ENCODE peak calls at places on chromosomes 5 and 9, in ten cellular contexts. One of them, this sample, is unnamed.

GRCh38 chr5:16539169-16539666 is 73.6 kb upstream of the ZNF622 start:
- DNase-seq in thyroid gland: peak
- DNase-seq in Panc1: no peak
- DNase-seq in pancreas: peak
- DNase-seq in astrocyte of the spinal cord: peak
- DNase-seq in cardiac fibroblast: peak
- DNase-seq in heart right ventricle: peak
- DNase-seq in uterus: peak
- DNase-seq in kidney: peak
- DNase-seq in esophagus squamous epithelium: no peak
- DNase-seq in this sample: peak

GRCh38 chr9:89991204-89991790 is 386.5 kb downstream of the GADD45G start:
- DNase-seq in pancreas: no peak
- DNase-seq in heart right ventricle: no peak
- DNase-seq in astrocyte of the spinal cord: no peak
- DNase-seq in kidney: no peak
- DNase-seq in uterus: no peak
- DNase-seq in cardiac fibroblast: no peak
- DNase-seq in esophagus squamous epithelium: no peak
- DNase-seq in thyroid gland: peak
- DNase-seq in Panc1: no peak
- DNase-seq in this sample: no peak

GRCh38 chr9:133738039-133738805 is at the start of gene SARDH:
- DNase-seq in astrocyte of the spinal cord: peak
- DNase-seq in Panc1: no peak
- DNase-seq in esophagus squamous epithelium: no peak
- DNase-seq in pancreas: peak
- DNase-seq in cardiac fibroblast: peak
- DNase-seq in uterus: peak
- DNase-seq in heart right ventricle: peak
- DNase-seq in kidney: peak
- DNase-seq in thyroid gland: peak
- DNase-seq in this sample: peak

GRCh38 chr5:10607023-10607665 is 43.3 kb downstream of the ANKRD33B start:
- DNase-seq in heart right ventricle: peak
- DNase-seq in uterus: no peak
- DNase-seq in esophagus squamous epithelium: no peak
- DNase-seq in cardiac fibroblast: peak
- DNase-seq in Panc1: no peak
- DNase-seq in kidney: no peak
- DNase-seq in thyroid gland: peak
- DNase-seq in astrocyte of the spinal cord: peak
- DNase-seq in pancreas: no peak
- DNase-seq in this sample: no peak

GRCh38 chr5:131466171-131466766 is 168.8 kb downstream of the RAPGEF6 start:
- DNase-seq in cardiac fibroblast: peak
- DNase-seq in pancreas: no peak
- DNase-seq in uterus: no peak
- DNase-seq in astrocyte of the spinal cord: peak
- DNase-seq in heart right ventricle: no peak
- DNase-seq in esophagus squamous epithelium: no peak
- DNase-seq in thyroid gland: no peak
- DNase-seq in kidney: no peak
- DNase-seq in Panc1: peak
- DNase-seq in this sample: peak

GRCh38 chr9:38079410-38080105 is 10.5 kb upstream of the SHB start:
- DNase-seq in pancreas: no peak
- DNase-seq in uterus: no peak
- DNase-seq in Panc1: no peak
- DNase-seq in heart right ventricle: no peak
- DNase-seq in cardiac fibroblast: peak
- DNase-seq in kidney: peak
- DNase-seq in astrocyte of the spinal cord: peak
- DNase-seq in esophagus squamous epithelium: no peak
- DNase-seq in thyroid gland: no peak
- DNase-seq in this sample: peak

GRCh38 chr9:96350866-96351265 is 32.6 kb downstream of the SLC35D2 start:
- DNase-seq in pancreas: no peak
- DNase-seq in astrocyte of the spinal cord: no peak
- DNase-seq in thyroid gland: no peak
- DNase-seq in Panc1: no peak
- DNase-seq in kidney: no peak
- DNase-seq in cardiac fibroblast: no peak
- DNase-seq in heart right ventricle: no peak
- DNase-seq in uterus: no peak
- DNase-seq in esophagus squamous epithelium: no peak
- DNase-seq in this sample: no peak

GRCh38 chr5:90529939-90530677 is 724 bp upstream of the LYSMD3 start:
- DNase-seq in heart right ventricle: peak
- DNase-seq in Panc1: peak
- DNase-seq in uterus: peak
- DNase-seq in astrocyte of the spinal cord: peak
- DNase-seq in thyroid gland: peak
- DNase-seq in cardiac fibroblast: peak
- DNase-seq in kidney: no peak
- DNase-seq in pancreas: peak
- DNase-seq in esophagus squamous epithelium: peak
- DNase-seq in this sample: peak

GRCh38 chr5:112697301-112697700 is 40.4 kb upstream of the APC start:
- DNase-seq in uterus: no peak
- DNase-seq in heart right ventricle: no peak
- DNase-seq in Panc1: no peak
- DNase-seq in cardiac fibroblast: peak
- DNase-seq in pancreas: no peak
- DNase-seq in astrocyte of the spinal cord: no peak
- DNase-seq in kidney: no peak
- DNase-seq in esophagus squamous epithelium: no peak
- DNase-seq in thyroid gland: no peak
- DNase-seq in this sample: no peak

GRCh38 chr9:125889524-125890473 is 142.6 kb downstream of the PBX3 start:
- DNase-seq in kidney: peak
- DNase-seq in astrocyte of the spinal cord: peak
- DNase-seq in thyroid gland: peak
- DNase-seq in uterus: peak
- DNase-seq in cardiac fibroblast: peak
- DNase-seq in heart right ventricle: peak
- DNase-seq in Panc1: no peak
- DNase-seq in pancreas: peak
- DNase-seq in esophagus squamous epithelium: no peak
- DNase-seq in this sample: peak

GRCh38 chr9:121765021-121765950 is 113.9 kb downstream of the DAB2IP start:
- DNase-seq in uterus: peak
- DNase-seq in Panc1: no peak
- DNase-seq in heart right ventricle: peak
- DNase-seq in astrocyte of the spinal cord: peak
- DNase-seq in pancreas: peak
- DNase-seq in kidney: peak
- DNase-seq in cardiac fibroblast: peak
- DNase-seq in esophagus squamous epithelium: no peak
- DNase-seq in thyroid gland: peak
- DNase-seq in this sample: peak

GRCh38 chr5:93582677-93583524 is at the start of gene NR2F1:
- DNase-seq in Panc1: no peak
- DNase-seq in astrocyte of the spinal cord: peak
- DNase-seq in pancreas: peak
- DNase-seq in uterus: peak
- DNase-seq in thyroid gland: peak
- DNase-seq in kidney: peak
- DNase-seq in heart right ventricle: peak
- DNase-seq in cardiac fibroblast: peak
- DNase-seq in esophagus squamous epithelium: no peak
- DNase-seq in this sample: peak

GRCh38 chr5:120817044-120817985 is 353.2 kb downstream of the PRR16 start:
- DNase-seq in uterus: no peak
- DNase-seq in astrocyte of the spinal cord: peak
- DNase-seq in Panc1: no peak
- DNase-seq in heart right ventricle: no peak
- DNase-seq in kidney: no peak
- DNase-seq in cardiac fibroblast: peak
- DNase-seq in thyroid gland: peak
- DNase-seq in esophagus squamous epithelium: no peak
- DNase-seq in pancreas: no peak
- DNase-seq in this sample: peak

GRCh38 chr9:115657695-115658094 is 495.9 kb upstream of the PAPPA start:
- DNase-seq in kidney: no peak
- DNase-seq in pancreas: no peak
- DNase-seq in Panc1: no peak
- DNase-seq in thyroid gland: no peak
- DNase-seq in uterus: no peak
- DNase-seq in cardiac fibroblast: no peak
- DNase-seq in esophagus squamous epithelium: no peak
- DNase-seq in heart right ventricle: no peak
- DNase-seq in astrocyte of the spinal cord: no peak
- DNase-seq in this sample: no peak

GRCh38 chr5:132009706-132010405 is 1.6 kb downstream of the ACSL6 start:
- DNase-seq in uterus: no peak
- DNase-seq in cardiac fibroblast: no peak
- DNase-seq in heart right ventricle: no peak
- DNase-seq in astrocyte of the spinal cord: no peak
- DNase-seq in pancreas: no peak
- DNase-seq in thyroid gland: no peak
- DNase-seq in Panc1: no peak
- DNase-seq in kidney: no peak
- DNase-seq in esophagus squamous epithelium: no peak
- DNase-seq in this sample: no peak

GRCh38 chr5:141521244-141521781 is 32.4 kb downstream of the PCDHGC5 start:
- DNase-seq in astrocyte of the spinal cord: peak
- DNase-seq in Panc1: peak
- DNase-seq in heart right ventricle: peak
- DNase-seq in pancreas: no peak
- DNase-seq in esophagus squamous epithelium: no peak
- DNase-seq in uterus: no peak
- DNase-seq in kidney: no peak
- DNase-seq in thyroid gland: no peak
- DNase-seq in cardiac fibroblast: peak
- DNase-seq in this sample: peak

GRCh38 chr9:131543141-131543540 is 2.2 kb upstream of the PRRT1B start:
- DNase-seq in astrocyte of the spinal cord: no peak
- DNase-seq in heart right ventricle: no peak
- DNase-seq in thyroid gland: no peak
- DNase-seq in uterus: no peak
- DNase-seq in cardiac fibroblast: no peak
- DNase-seq in esophagus squamous epithelium: no peak
- DNase-seq in pancreas: no peak
- DNase-seq in kidney: no peak
- DNase-seq in Panc1: no peak
- DNase-seq in this sample: no peak

GRCh38 chr9:131545003-131545785 is at the start of gene PRRT1B:
- DNase-seq in uterus: no peak
- DNase-seq in kidney: peak
- DNase-seq in heart right ventricle: no peak
- DNase-seq in Panc1: no peak
- DNase-seq in pancreas: peak
- DNase-seq in thyroid gland: peak
- DNase-seq in cardiac fibroblast: no peak
- DNase-seq in astrocyte of the spinal cord: no peak
- DNase-seq in esophagus squamous epithelium: no peak
- DNase-seq in this sample: no peak

GRCh38 chr9:131546336-131547084 is 1.2 kb downstream of the PRRT1B start:
- DNase-seq in heart right ventricle: no peak
- DNase-seq in cardiac fibroblast: no peak
- DNase-seq in thyroid gland: no peak
- DNase-seq in astrocyte of the spinal cord: no peak
- DNase-seq in kidney: no peak
- DNase-seq in pancreas: no peak
- DNase-seq in uterus: no peak
- DNase-seq in Panc1: no peak
- DNase-seq in esophagus squamous epithelium: no peak
- DNase-seq in this sample: no peak

GRCh38 chr9:131545786-131546335 is 538 bp downstream of the PRRT1B start:
- DNase-seq in esophagus squamous epithelium: no peak
- DNase-seq in astrocyte of the spinal cord: no peak
- DNase-seq in uterus: no peak
- DNase-seq in cardiac fibroblast: no peak
- DNase-seq in kidney: no peak
- DNase-seq in pancreas: peak
- DNase-seq in Panc1: no peak
- DNase-seq in thyroid gland: no peak
- DNase-seq in heart right ventricle: no peak
- DNase-seq in this sample: no peak
- H3K4me3 ChIP-seq in esophagus squamous epithelium: no peak
- H3K4me3 ChIP-seq in astrocyte of the spinal cord: no peak
- H3K4me3 ChIP-seq in uterus: no peak
- H3K4me3 ChIP-seq in cardiac fibroblast: no peak
- H3K4me3 ChIP-seq in kidney: no peak
- H3K4me3 ChIP-seq in pancreas: peak
- H3K4me3 ChIP-seq in Panc1: peak
- H3K4me3 ChIP-seq in thyroid gland: no peak
- H3K4me3 ChIP-seq in heart right ventricle: peak
- H3K4me3 ChIP-seq in this sample: no peak

DNA sequence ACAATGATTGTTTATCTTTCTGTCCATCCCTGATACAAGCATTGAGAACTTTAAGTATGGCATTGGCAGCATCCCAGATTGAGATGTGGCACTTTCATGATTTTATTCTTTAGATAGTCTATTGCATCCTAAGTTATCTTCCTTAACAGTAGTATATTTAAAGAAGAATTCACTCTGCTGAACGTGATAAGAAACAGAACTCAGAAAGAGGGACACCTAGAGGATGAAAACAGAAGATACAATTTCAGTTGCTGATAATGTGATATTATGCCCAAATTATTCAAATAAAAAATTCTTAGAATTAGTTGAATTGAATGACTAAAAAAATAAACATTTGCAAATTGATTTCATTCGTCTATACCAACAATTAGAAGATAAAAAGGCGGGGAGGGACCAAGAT is 218.1 kb upstream of the DMRTA1 start:
- DNase-seq in cardiac fibroblast: peak
- DNase-seq in heart right ventricle: no peak
- DNase-seq in thyroid gland: no peak
- DNase-seq in esophagus squamous epithelium: no peak
- DNase-seq in uterus: no peak
- DNase-seq in pancreas: no peak
- DNase-seq in kidney: no peak
- DNase-seq in Panc1: no peak
- DNase-seq in astrocyte of the spinal cord: no peak
- DNase-seq in this sample: peak
- TF ChIP-seq CTCF in cardiac fibroblast: peak
- TF ChIP-seq CTCF in heart right ventricle: no peak
- TF ChIP-seq CTCF in thyroid gland: no peak
- TF ChIP-seq CTCF in esophagus squamous epithelium: peak
- TF ChIP-seq CTCF in uterus: no peak
- TF ChIP-seq CTCF in pancreas: peak
- TF ChIP-seq CTCF in kidney: no peak
- TF ChIP-seq CTCF in Panc1: no peak
- TF ChIP-seq CTCF in astrocyte of the spinal cord: peak
- TF ChIP-seq CTCF in this sample: peak

GRCh38 chr9:81597749-81598497 is 91.4 kb downstream of the TLE1 start:
- DNase-seq in kidney: peak
- DNase-seq in heart right ventricle: peak
- DNase-seq in uterus: no peak
- DNase-seq in cardiac fibroblast: no peak
- DNase-seq in esophagus squamous epithelium: no peak
- DNase-seq in astrocyte of the spinal cord: no peak
- DNase-seq in Panc1: no peak
- DNase-seq in pancreas: no peak
- DNase-seq in thyroid gland: no peak
- DNase-seq in this sample: no peak
- H3K4me3 ChIP-seq in kidney: no peak
- H3K4me3 ChIP-seq in heart right ventricle: no peak
- H3K4me3 ChIP-seq in uterus: no peak
- H3K4me3 ChIP-seq in cardiac fibroblast: no peak
- H3K4me3 ChIP-seq in esophagus squamous epithelium: no peak
- H3K4me3 ChIP-seq in astrocyte of the spinal cord: no peak
- H3K4me3 ChIP-seq in Panc1: no peak
- H3K4me3 ChIP-seq in pancreas: no peak
- H3K4me3 ChIP-seq in thyroid gland: no peak
- H3K4me3 ChIP-seq in this sample: no peak

GRCh38 chr9:8855046-8855445 is 1055.5 kb upstream of the DMAC1 start:
- DNase-seq in uterus: no peak
- DNase-seq in cardiac fibroblast: peak
- DNase-seq in pancreas: no peak
- DNase-seq in astrocyte of the spinal cord: peak
- DNase-seq in thyroid gland: no peak
- DNase-seq in heart right ventricle: no peak
- DNase-seq in kidney: no peak
- DNase-seq in esophagus squamous epithelium: no peak
- DNase-seq in Panc1: no peak
- DNase-seq in this sample: no peak
- TF ChIP-seq CTCF in uterus: no peak
- TF ChIP-seq CTCF in cardiac fibroblast: peak
- TF ChIP-seq CTCF in pancreas: no peak
- TF ChIP-seq CTCF in astrocyte of the spinal cord: peak
- TF ChIP-seq CTCF in thyroid gland: no peak
- TF ChIP-seq CTCF in heart right ventricle: peak
- TF ChIP-seq CTCF in kidney: peak
- TF ChIP-seq CTCF in esophagus squamous epithelium: peak
- TF ChIP-seq CTCF in Panc1: peak
- TF ChIP-seq CTCF in this sample: peak

This sample was measured in AG10803.